ENCODE peak calls at places on chromosome 7, in eight cellular contexts. X, G, L, R, O, S, H and K are unnamed samples.

GRCh38 chr7:127882313-127882920 is 148.8 kb downstream of the LRRC4 start:
- DNase-seq in X (no peak), G (no peak), L (no peak), R (no peak), O (no peak), S (no peak), H (no peak), K (no peak)

GRCh38 chr7:21616796-21617436 is 74.1 kb downstream of the DNAH11 start:
- DNase-seq in X (peak), G (peak), L (no peak), R (no peak), O (no peak), S (no peak), H (no peak), K (peak)

GRCh38 chr7:93429563-93429962 is 145.0 kb downstream of the CALCR start:
- DNase-seq in X (no peak), G (no peak), L (no peak), R (no peak), O (no peak), S (no peak), H (no peak), K (no peak)

GRCh38 chr7:140231779-140232491 is 55.2 kb upstream of the KDM7A start:
- DNase-seq in X (no peak), G (no peak), L (peak), R (no peak), O (no peak), S (no peak), H (no peak), K (no peak)

GRCh38 chr7:73830872-73831655 is at the start of gene CLDN4:
- DNase-seq in X (no peak), G (no peak), L (peak), R (peak), O (no peak), S (no peak), H (no peak), K (no peak)

GRCh38 chr7:46448478-46448877 is 527.4 kb upstream of the IGFBP3 start:
- DNase-seq in X (no peak), G (no peak), L (no peak), R (no peak), O (no peak), S (no peak), H (no peak), K (no peak)

GRCh38 chr7:12715372-12716133 is 28.1 kb downstream of the ARL4A start:
- DNase-seq in X (peak), G (peak), L (peak), R (peak), O (peak), S (peak), H (peak), K (peak)

GRCh38 chr7:45162943-45163691 is 5.5 kb downstream of the RAMP3 start:
- DNase-seq in X (no peak), G (no peak), L (no peak), R (no peak), O (no peak), S (no peak), H (no peak), K (no peak)

GRCh38 chr7:130831817-130832481 is 97.9 kb upstream of the KLF14 start:
- DNase-seq in X (peak), G (peak), L (no peak), R (peak), O (no peak), S (no peak), H (no peak), K (peak)

GRCh38 chr7:11228515-11228914 is 254.8 kb downstream of the PHF14 start:
- DNase-seq in X (peak), G (no peak), L (peak), R (no peak), O (peak), S (peak), H (peak), K (no peak)

GRCh38 chr7:27165655-27166474 is 528 bp upstream of the HOXA9 start:
- DNase-seq in X (no peak), G (no peak), L (no peak), R (no peak), O (no peak), S (no peak), H (no peak), K (no peak)

GRCh38 chr7:127683776-127684681 is 32.0 kb downstream of the SND1 start:
- DNase-seq in X (peak), G (no peak), L (no peak), R (no peak), O (no peak), S (no peak), H (no peak), K (peak)

GRCh38 chr7:158581440-158582088 is 6.1 kb downstream of the PTPRN2 start:
- DNase-seq in X (no peak), G (no peak), L (peak), R (no peak), O (no peak), S (no peak), H (no peak), K (no peak)

GRCh38 chr7:15783971-15784693 is 97.6 kb upstream of the MEOX2 start:
- DNase-seq in X (no peak), G (no peak), L (no peak), R (peak), O (no peak), S (no peak), H (peak), K (no peak)

GRCh38 chr7:110568932-110569331 is 522.0 kb upstream of the LRRN3 start:
- DNase-seq in X (no peak), G (peak), L (no peak), R (no peak), O (no peak), S (no peak), H (no peak), K (no peak)

GRCh38 chr7:74288034-74288881 is 949 bp upstream of the CLIP2 start:
- DNase-seq in X (no peak), G (no peak), L (no peak), R (no peak), O (no peak), S (no peak), H (no peak), K (no peak)

GRCh38 chr7:129489491-129489890 is 12.8 kb upstream of the SMKR1 start:
- DNase-seq in X (peak), G (peak), L (no peak), R (no peak), O (no peak), S (no peak), H (no peak), K (peak)

GRCh38 chr7:140977351-140978140 is 37.2 kb downstream of the MRPS33 start:
- DNase-seq in X (no peak), G (no peak), L (no peak), R (no peak), O (no peak), S (no peak), H (no peak), K (no peak)

GRCh38 chr7:2736411-2736914 is 48.5 kb downstream of the AMZ1 start:
- DNase-seq in X (no peak), G (no peak), L (peak), R (no peak), O (no peak), S (peak), H (peak), K (no peak)

GRCh38 chr7:29987821-29988317 is 1.7 kb downstream of the SCRN1 start:
- DNase-seq in X (peak), G (peak), L (no peak), R (peak), O (no peak), S (no peak), H (no peak), K (peak)

GRCh38 chr7:7956531-7957221 is 11.9 kb upstream of the GLCCI1 start:
- DNase-seq in X (peak), G (peak), L (no peak), R (no peak), O (no peak), S (no peak), H (no peak), K (peak)

GRCh38 chr7:147146169-147146568 is 1029.6 kb downstream of the CNTNAP2 start:
- DNase-seq in X (no peak), G (no peak), L (no peak), R (no peak), O (no peak), S (no peak), H (no peak), K (no peak)

GRCh38 chr7:147145194-147145593 is 1028.6 kb downstream of the CNTNAP2 start:
- DNase-seq in X (no peak), G (no peak), L (no peak), R (no peak), O (no peak), S (no peak), H (no peak), K (no peak)
- H3K4me3 ChIP-seq in X (no peak), G (no peak), L (no peak), R (no peak), O (no peak), S (no peak), H (no peak), K (no peak)

GRCh38 chr7:114922151-114922651 is 307 bp downstream of the MDFIC start:
- DNase-seq in X (peak), G (peak), L (peak), R (peak), O (peak), S (peak), H (peak), K (peak)
- TF ChIP-seq CTCF in X (no peak), G (no peak), L (no peak), R (no peak), O (no peak), S (no peak), H (no peak), K (no peak)

GRCh38 chr7:135726911-135727673 is 894 bp downstream of the SLC13A4 start:
- DNase-seq in X (no peak), G (no peak), L (no peak), R (no peak), O (no peak), S (no peak), H (no peak), K (no peak)

GRCh38 chr7:135726389-135726788 is 1.6 kb downstream of the SLC13A4 start:
- DNase-seq in X (no peak), G (no peak), L (no peak), R (no peak), O (no peak), S (no peak), H (no peak), K (no peak)

GRCh38 chr7:135719688-135720087 is 8.3 kb downstream of the SLC13A4 start:
- DNase-seq in X (no peak), G (no peak), L (no peak), R (no peak), O (no peak), S (no peak), H (no peak), K (no peak)

GRCh38 chr7:135721198-135721820 is 6.7 kb downstream of the SLC13A4 start:
- DNase-seq in X (no peak), G (no peak), L (no peak), R (no peak), O (no peak), S (no peak), H (no peak), K (no peak)

GRCh38 chr7:135723411-135723810 is 4.6 kb downstream of the SLC13A4 start:
- DNase-seq in X (no peak), G (no peak), L (no peak), R (no peak), O (no peak), S (no peak), H (no peak), K (no peak)
- H3K4me3 ChIP-seq in X (no peak), G (no peak), L (no peak), R (no peak), O (no peak), S (no peak), H (no peak), K (no peak)

GRCh38 chr7:31782411-31782991 is 95.5 kb downstream of the PPP1R17 start:
- DNase-seq in X (peak), G (peak), L (no peak), R (peak), O (no peak), S (no peak), H (peak), K (peak)
- TF ChIP-seq CTCF in X (peak), G (peak), L (no peak), R (peak), O (peak), S (peak), H (peak), K (peak)

GRCh38 chr7:802500-803242 is 29.6 kb upstream of the SUN1 start:
- DNase-seq in X (no peak), G (no peak), L (no peak), R (no peak), O (no peak), S (no peak), H (no peak), K (no peak)

GRCh38 chr7:798921-799470 is 33.3 kb upstream of the SUN1 start:
- DNase-seq in X (no peak), G (no peak), L (no peak), R (no peak), O (no peak), S (no peak), H (no peak), K (no peak)

GRCh38 chr7:803243-803635 is 29.0 kb upstream of the SUN1 start:
- DNase-seq in X (no peak), G (no peak), L (no peak), R (no peak), O (no peak), S (no peak), H (no peak), K (no peak)

GRCh38 chr7:805261-805660 is 27.0 kb upstream of the SUN1 start:
- DNase-seq in X (no peak), G (no peak), L (no peak), R (no peak), O (no peak), S (peak), H (peak), K (no peak)

DNA sequence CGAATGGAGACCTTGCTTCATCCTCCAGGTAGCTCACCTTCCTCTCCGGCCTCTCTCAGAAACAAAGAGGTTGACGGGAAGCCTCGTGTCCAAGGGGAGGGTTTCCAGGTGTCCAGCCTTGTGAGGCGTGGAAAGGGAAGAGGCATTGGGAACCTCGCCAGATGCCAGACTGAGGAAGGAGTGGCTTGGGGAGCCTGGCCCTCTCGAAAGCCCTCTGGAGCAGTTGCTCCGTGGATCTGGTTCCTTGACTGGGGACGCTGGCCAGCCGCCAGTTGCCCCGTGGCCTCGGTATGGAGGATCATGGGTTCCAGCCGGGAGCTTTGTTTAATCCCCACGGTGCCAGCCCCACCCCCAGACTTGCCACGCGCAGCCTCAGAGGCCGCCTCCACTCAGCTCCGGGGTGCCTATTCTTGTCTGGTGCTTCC is 30.3 kb upstream of the SUN1 start:
- DNase-seq in X (peak), G (no peak), L (peak), R (no peak), O (peak), S (no peak), H (peak), K (no peak)
- H3K4me3 ChIP-seq in X (peak), G (no peak), L (peak), R (no peak), O (peak), S (no peak), H (no peak), K (no peak)

DNA sequence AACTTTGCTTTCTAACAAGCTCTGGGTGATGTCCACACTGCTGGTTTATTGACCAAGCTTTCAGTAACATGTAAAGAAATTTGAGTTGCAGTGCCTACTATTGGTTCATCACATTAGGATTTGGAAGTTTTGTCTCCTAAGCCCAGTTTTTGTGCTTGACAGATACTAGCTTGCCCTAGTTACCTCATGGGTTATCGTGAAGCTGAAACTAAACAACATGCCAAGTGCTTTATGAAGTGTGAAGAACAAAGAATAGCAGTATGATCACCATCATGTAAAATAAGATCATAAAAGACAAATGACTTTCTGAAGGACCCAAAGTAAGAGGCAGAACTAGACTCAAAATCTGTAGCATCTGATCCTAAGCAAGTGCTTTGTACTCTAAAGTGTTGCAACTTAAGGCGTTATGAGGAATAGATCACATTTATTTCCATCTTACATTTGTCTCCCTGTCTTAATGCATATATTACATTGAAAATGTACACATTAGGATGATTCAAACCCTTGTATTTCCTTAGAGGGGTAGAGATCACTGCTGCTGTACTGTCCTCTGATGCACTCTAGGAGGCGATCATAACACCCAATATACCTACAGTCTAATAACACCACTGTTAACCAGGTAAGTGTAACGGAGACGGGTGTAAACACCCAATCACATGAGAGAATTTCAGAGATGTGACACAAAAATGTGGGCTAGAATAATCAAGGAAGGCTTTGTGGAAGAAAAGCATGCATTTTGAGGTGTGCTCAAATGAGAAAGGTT is 71.3 kb downstream of the NRCAM start:
- DNase-seq in X (no peak), G (no peak), L (no peak), R (no peak), O (no peak), S (no peak), H (no peak), K (no peak)
- TF ChIP-seq CTCF in X (peak), G (no peak), L (no peak), R (peak), O (no peak), S (no peak), H (no peak), K (no peak)